ENCODE peak calls at places on chromosomes 3 and 15, in eight cellular contexts. A is GM20000, K is neural crest cell, Q is cardiac muscle cell, R is WTC11, J is coronary artery, P is epithelial cell of esophagus, X is MCF 10A. T is an unnamed sample.

GRCh38 chr3:45464336-45464809 is 76.0 kb downstream of the LARS2 start:
- DNase-seq in A (no peak), K (peak; percentile 19), Q (peak; percentile 60), R (peak; percentile 53), J (no peak), P (no peak), X (no peak), T (peak; percentile 70)

GRCh38 chr3:141257971-141258370 is 26.3 kb downstream of the PXYLP1 start:
- DNase-seq in A (no peak), K (no peak), Q (no peak), R (no peak), J (no peak), P (no peak), X (no peak), T (no peak)

GRCh38 chr3:123089611-123090301 is 22.9 kb downstream of the PDIA5 start:
- DNase-seq in A (no peak), K (no peak), Q (no peak), R (no peak), J (peak; percentile 81), P (no peak), X (no peak), T (no peak)

GRCh38 chr3:187821616-187822317 is 76.5 kb upstream of the BCL6 start:
- DNase-seq in A (no peak), K (no peak), Q (no peak), R (no peak), J (no peak), P (peak; percentile 62), X (no peak), T (no peak)

GRCh38 chr3:181755959-181756358 is 44.2 kb downstream of the SOX2 start:
- DNase-seq in A (no peak), K (no peak), Q (no peak), R (no peak), J (no peak), P (peak; percentile 26), X (no peak), T (no peak)

GRCh38 chr3:34742151-34742550 is 897.2 kb upstream of the ARPP21 start:
- DNase-seq in A (no peak), K (no peak), Q (no peak), R (no peak), J (no peak), P (no peak), X (no peak), T (no peak)

GRCh38 chr3:188439080-188439479 is 285.1 kb downstream of the LPP start:
- DNase-seq in A (peak; percentile 13), K (no peak), Q (no peak), R (no peak), J (no peak), P (no peak), X (no peak), T (no peak)

GRCh38 chr3:149971403-149972075 is 844 bp upstream of the PFN2 start:
- DNase-seq in A (peak; percentile 47), K (no peak), Q (no peak), R (peak; percentile 76), J (peak; percentile 81), P (peak; percentile 68), X (peak; percentile 73), T (peak; percentile 78)

GRCh38 chr3:169657351-169658124 is 6.0 kb downstream of the MECOM start:
- DNase-seq in A (no peak), K (no peak), Q (peak; percentile 30), R (no peak), J (no peak), P (peak; percentile 9), X (no peak), T (no peak)

GRCh38 chr3:69411331-69411730 is 25.4 kb upstream of the FRMD4B start:
- DNase-seq in A (no peak), K (no peak), Q (peak; percentile 31), R (no peak), J (no peak), P (peak; percentile 90), X (peak; percentile 61), T (no peak)

GRCh38 chr3:108004647-108005046 is 86.2 kb downstream of the CD47 start:
- DNase-seq in A (no peak), K (no peak), Q (no peak), R (no peak), J (no peak), P (no peak), X (no peak), T (no peak)

GRCh38 chr3:16533928-16534913 is 20.7 kb upstream of the RFTN1 start:
- DNase-seq in A (no peak), K (no peak), Q (no peak), R (no peak), J (no peak), P (no peak), X (peak; percentile 12), T (peak; percentile 31)

GRCh38 chr15:100925480-100925879 is 6.3 kb downstream of the LRRK1 start:
- DNase-seq in A (no peak), K (no peak), Q (no peak), R (no peak), J (no peak), P (no peak), X (no peak), T (no peak)

GRCh38 chr15:100926971-100927756 is 8.0 kb downstream of the LRRK1 start:
- DNase-seq in A (no peak), K (no peak), Q (no peak), R (no peak), J (no peak), P (no peak), X (no peak), T (no peak)

GRCh38 chr15:100923902-100924301 is 4.7 kb downstream of the LRRK1 start:
- DNase-seq in A (no peak), K (no peak), Q (no peak), R (no peak), J (no peak), P (no peak), X (no peak), T (no peak)

GRCh38 chr15:100924436-100924835 is 5.3 kb downstream of the LRRK1 start:
- DNase-seq in A (no peak), K (no peak), Q (no peak), R (no peak), J (no peak), P (no peak), X (no peak), T (no peak)

GRCh38 chr15:100926258-100926657 is 7.1 kb downstream of the LRRK1 start:
- DNase-seq in A (peak; percentile 49), K (no peak), Q (no peak), R (peak; percentile 75), J (no peak), P (no peak), X (no peak), T (no peak)
- TF ChIP-seq CTCF in A (peak; percentile 20), K (no peak), Q (peak; percentile 6), R (peak; percentile 36), J (no peak), P (no peak), X (no peak), T (no peak)

GRCh38 chr3:136070953-136071949 is 105.7 kb downstream of the PPP2R3A start:
- DNase-seq in A (no peak), K (no peak), Q (peak; percentile 81), R (no peak), J (no peak), P (peak; percentile 13), X (peak; percentile 11), T (no peak)
- TF ChIP-seq CTCF in A (no peak), K (no peak), Q (no peak), R (no peak), J (no peak), P (no peak), X (peak; percentile 24), T (no peak)

GRCh38 chr15:74869372-74869725 is 3.8 kb downstream of the SCAMP2 start:
- DNase-seq in A (no peak), K (no peak), Q (no peak), R (no peak), J (no peak), P (no peak), X (no peak), T (no peak)

GRCh38 chr15:74867562-74868458 is 5.4 kb downstream of the SCAMP2 start:
- DNase-seq in A (no peak), K (no peak), Q (no peak), R (no peak), J (no peak), P (peak; percentile 41), X (no peak), T (no peak)

GRCh38 chr15:74872702-74873035 is 496 bp downstream of the SCAMP2 start:
- DNase-seq in A (no peak), K (no peak), Q (no peak), R (no peak), J (no peak), P (no peak), X (no peak), T (no peak)

GRCh38 chr15:74870496-74871213 is 2.5 kb downstream of the SCAMP2 start:
- DNase-seq in A (no peak), K (no peak), Q (no peak), R (no peak), J (no peak), P (peak; percentile 81), X (peak; percentile 73), T (no peak)

DNA sequence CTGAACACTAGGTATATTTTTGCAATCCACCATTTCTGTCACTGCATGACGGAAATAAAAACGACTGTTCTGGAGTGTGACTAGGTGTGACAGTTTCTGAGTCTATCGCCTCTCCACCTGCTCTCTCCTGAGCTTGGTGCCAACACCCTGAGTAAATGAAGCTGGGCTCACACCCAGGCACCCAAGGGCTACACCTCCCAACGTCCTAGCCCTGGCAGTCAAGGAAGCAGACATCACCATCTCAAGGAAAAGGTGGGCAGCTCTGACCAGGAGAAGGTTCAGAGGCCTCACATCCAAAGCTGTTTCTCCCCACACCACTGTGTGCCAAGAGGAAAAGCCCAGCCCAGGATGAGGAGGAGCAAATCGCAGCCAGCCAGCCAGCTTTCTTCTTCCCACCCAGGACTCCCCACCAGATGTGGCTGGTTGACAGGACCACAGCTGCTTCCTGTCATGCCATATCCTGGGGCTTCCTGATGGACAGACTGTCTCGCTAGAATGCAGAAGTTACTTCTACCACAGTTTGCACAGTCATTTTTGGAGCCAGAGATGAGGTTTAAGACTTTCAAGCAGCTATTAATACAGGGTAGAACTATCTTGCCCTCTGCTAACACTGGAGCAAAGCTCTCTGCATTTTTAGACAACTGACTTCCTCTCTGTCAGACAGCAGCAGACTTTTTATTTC is 3.3 kb downstream of the SCAMP2 start:
- DNase-seq in A (peak; percentile 80), K (no peak), Q (peak; percentile 73), R (no peak), J (peak; percentile 81), P (no peak), X (no peak), T (no peak)
- TF ChIP-seq CTCF in A (no peak), K (no peak), Q (no peak), R (no peak), J (no peak), P (no peak), X (no peak), T (no peak)

GRCh38 chr15:101138086-101138660 is 113.7 kb downstream of the CHSY1 start:
- DNase-seq in A (no peak), K (no peak), Q (no peak), R (no peak), J (no peak), P (no peak), X (no peak), T (no peak)

GRCh38 chr15:101135532-101136166 is 116.2 kb downstream of the CHSY1 start:
- DNase-seq in A (peak; percentile 69), K (no peak), Q (no peak), R (no peak), J (no peak), P (no peak), X (no peak), T (no peak)

GRCh38 chr15:101138913-101139880 is 112.7 kb downstream of the CHSY1 start:
- DNase-seq in A (peak; percentile 79), K (no peak), Q (peak; percentile 27), R (no peak), J (no peak), P (no peak), X (no peak), T (no peak)

GRCh38 chr15:101136381-101137268 is 115.2 kb downstream of the CHSY1 start:
- DNase-seq in A (no peak), K (no peak), Q (no peak), R (no peak), J (no peak), P (no peak), X (no peak), T (no peak)

GRCh38 chr15:101137312-101137940 is 114.4 kb downstream of the CHSY1 start:
- DNase-seq in A (no peak), K (no peak), Q (no peak), R (no peak), J (no peak), P (no peak), X (no peak), T (no peak)
- TF ChIP-seq CTCF in A (no peak), K (no peak), Q (no peak), R (no peak), J (no peak), P (no peak), X (no peak), T (no peak)